ENCODE peak calls at places on chromosomes 5 and 9, in six cellular contexts. T, E, Z, G, R and I are unnamed samples.

GRCh38 chr9:21750021-21750735 is 52.3 kb upstream of the MTAP start:
- DNase-seq in E (no peak), T (no peak), Z (no peak), G (no peak), R (no peak), I (no peak)

GRCh38 chr9:120915854-120916495 is 10.6 kb downstream of the TRAF1 start:
- DNase-seq in T (no peak), G (peak; percentile 10), R (peak; percentile 71), E (no peak), Z (no peak), I (peak; percentile 26)

GRCh38 chr5:24539625-24540024 is 105.2 kb downstream of the CDH10 start:
- DNase-seq in E (no peak), R (no peak), T (no peak), G (peak; percentile 80), Z (no peak), I (no peak)

GRCh38 chr5:175873090-175873454 is 1.7 kb downstream of the CPLX2 start:
- DNase-seq in E (no peak), R (no peak), G (peak; percentile 70), Z (no peak), T (no peak), I (no peak)

GRCh38 chr5:36444582-36444999 is 142.9 kb upstream of the RANBP3L start:
- DNase-seq in T (no peak), G (no peak), E (peak; percentile 35), R (no peak), Z (no peak), I (peak; percentile 68)

GRCh38 chr9:114102484-114102883 is 3.4 kb upstream of the KIF12 start:
- DNase-seq in T (no peak), R (no peak), G (no peak), E (no peak), Z (no peak), I (no peak)

GRCh38 chr5:29304555-29304954 is 1888.9 kb upstream of the CDH6 start:
- DNase-seq in E (no peak), Z (no peak), T (no peak), R (no peak), G (no peak), I (no peak)

GRCh38 chr5:27708579-27708978 is 670.2 kb upstream of the CDH9 start:
- DNase-seq in E (peak; percentile 74), G (no peak), R (no peak), T (no peak), Z (no peak), I (no peak)

GRCh38 chr9:123550012-123550411 is 194.0 kb downstream of the CRB2 start:
- DNase-seq in E (peak; percentile 63), Z (peak; percentile 58), R (no peak), G (peak; percentile 16), T (no peak), I (no peak)

GRCh38 chr5:168301593-168302388 is 10.3 kb downstream of the WWC1 start:
- DNase-seq in R (no peak), G (peak; percentile 14), T (no peak), E (peak; percentile 94), Z (no peak), I (no peak)